ENCODE peak calls at places on chromosomes 3 and 15, in five cellular contexts. Q is spleen; M is osteocyte; Y is SK-MEL-5; U is activated CD4-positive, alpha-beta T cell treated with anti-CD3 and anti-CD28 coated beads for 24 hours. J is an unnamed sample.

GRCh38 chr3:145620486-145620885 is 540.5 kb downstream of the PLOD2 start:
- DNase-seq in Y (no peak), U (no peak), M (no peak), Q (no peak), J (no peak)

GRCh38 chr3:43691120-43692002 is 623 bp downstream of the ABHD5 start:
- DNase-seq in U (peak), Q (peak), M (peak), Y (peak), J (peak)

GRCh38 chr3:193168911-193169310 is 72.1 kb upstream of the PLAAT1 start:
- DNase-seq in U (no peak), M (no peak), Q (no peak), Y (peak), J (no peak)

GRCh38 chr3:123261666-123262065 is 59.9 kb downstream of the SEC22A start:
- DNase-seq in Q (no peak), U (no peak), Y (no peak), M (no peak), J (no peak)

GRCh38 chr15:68564173-68564572 is 14.6 kb upstream of the CORO2B start:
- DNase-seq in Y (no peak), M (no peak), Q (peak), U (no peak), J (no peak)

GRCh38 chr3:59607628-59608027 is 557.8 kb upstream of the CFAP20DC start:
- DNase-seq in M (no peak), U (no peak), Q (no peak), Y (peak), J (no peak)

GRCh38 chr3:164687211-164687610 is 391.1 kb downstream of the SI start:
- DNase-seq in M (no peak), Y (peak), U (no peak), Q (no peak), J (no peak)

GRCh38 chr3:185831990-185832389 is 7.1 kb upstream of the IGF2BP2 start:
- DNase-seq in M (no peak), Q (no peak), U (no peak), Y (no peak), J (no peak)

GRCh38 chr3:192917258-192917507 is 473 bp downstream of the MB21D2 start:
- DNase-seq in U (no peak), M (no peak), Y (no peak), Q (no peak), J (no peak)

GRCh38 chr15:52798529-52799101 is 8.5 kb upstream of the ONECUT1 start:
- DNase-seq in U (no peak), Y (no peak), Q (no peak), M (no peak), J (no peak)

GRCh38 chr3:194381460-194381875 is 11.9 kb upstream of the LRRC15 start:
- DNase-seq in M (no peak), U (no peak), Y (peak), Q (peak), J (no peak)

GRCh38 chr3:37501906-37502305 is 327.5 kb upstream of the LRRFIP2 start:
- DNase-seq in U (no peak), Q (no peak), Y (no peak), M (no peak), J (no peak)

GRCh38 chr3:171684226-171684625 is 126.1 kb downstream of the PLD1 start:
- DNase-seq in M (no peak), U (no peak), Q (no peak), Y (no peak), J (no peak)

GRCh38 chr3:79175870-79176269 is 591.9 kb downstream of the ROBO1 start:
- DNase-seq in Y (no peak), U (no peak), Q (no peak), M (no peak), J (no peak)

GRCh38 chr15:79887517-79887916 is 9.3 kb downstream of the MTHFS start:
- DNase-seq in M (no peak), Q (no peak), U (no peak), Y (no peak), J (no peak)

GRCh38 chr3:87895983-87896382 is 162.8 kb downstream of the CGGBP1 start:
- DNase-seq in M (no peak), U (no peak), Q (no peak), Y (no peak), J (no peak)

GRCh38 chr15:44045217-44045616 is 149.9 kb downstream of the FRMD5 start:
- DNase-seq in M (no peak), Y (no peak), U (no peak), Q (no peak), J (no peak)

GRCh38 chr3:54056521-54056920 is 65.8 kb upstream of the CACNA2D3 start:
- DNase-seq in Y (no peak), Q (no peak), M (no peak), U (no peak), J (no peak)

GRCh38 chr3:181382656-181383055 is 329.1 kb upstream of the SOX2 start:
- DNase-seq in Y (no peak), M (no peak), U (no peak), Q (no peak), J (no peak)

GRCh38 chr15:40234783-40235182 is 4.1 kb upstream of the PAK6 start:
- DNase-seq in M (no peak), U (no peak), Q (no peak), Y (no peak), J (no peak)

GRCh38 chr3:130093741-130094391 is 12.2 kb downstream of the ALG1L2 start:
- DNase-seq in M (no peak), U (no peak), Q (peak), Y (no peak), J (no peak)

GRCh38 chr3:111249421-111249820 is 177.8 kb downstream of the NECTIN3 start:
- DNase-seq in Y (no peak), M (no peak), U (no peak), Q (no peak), J (no peak)

GRCh38 chr3:136545664-136546266 is 206.4 kb downstream of the STAG1 start:
- DNase-seq in Q (no peak), U (no peak), Y (peak), M (no peak), J (no peak)

GRCh38 chr3:112127522-112128494 is 5.2 kb downstream of the GCSAM start:
- DNase-seq in M (no peak), Q (no peak), U (no peak), Y (no peak), J (no peak)

GRCh38 chr3:159130108-159130507 is 328.3 kb downstream of the MFSD1 start:
- DNase-seq in Y (peak), M (no peak), Q (no peak), U (no peak), J (peak)

GRCh38 chr3:194166682-194167479 is 30.9 kb downstream of the HES1 start:
- DNase-seq in Y (no peak), M (no peak), U (no peak), Q (no peak), J (no peak)

GRCh38 chr3:190321789-190322603 is at the start of gene CLDN1:
- DNase-seq in Q (peak), Y (peak), M (peak), U (peak), J (peak)

GRCh38 chr3:15011174-15011573 is 53.9 kb downstream of the MRPS25 start:
- DNase-seq in Y (no peak), U (no peak), M (no peak), Q (no peak), J (no peak)